ENCODE peak calls at places on chromosomes 4 and X, in ten cellular contexts. W, Z, S, T, D, G, H, F, E and P are unnamed samples.

GRCh38 chr4:107279729-107280128 is 243.6 kb upstream of the DKK2 start:
- DNase-seq in H (peak), W (peak), F (no peak), T (no peak), S (no peak), G (peak), E (peak), Z (no peak), D (no peak), P (no peak)

GRCh38 chrX:96407043-96407442 is 277.6 kb upstream of the DIAPH2 start:
- DNase-seq in H (peak), F (peak), Z (peak), S (no peak), T (peak), W (peak), E (peak), D (peak), G (peak), P (no peak)

GRCh38 chr4:99636422-99636821 is 21.2 kb downstream of the C4orf54 start:
- DNase-seq in H (no peak), Z (no peak), S (no peak), F (no peak), D (no peak), G (no peak), E (no peak), T (no peak), W (no peak), P (no peak)

GRCh38 chr4:41369680-41370079 is 113.0 kb downstream of the UCHL1 start:
- DNase-seq in T (peak), D (peak), G (no peak), W (no peak), S (peak), F (peak), H (no peak), Z (no peak), E (no peak), P (no peak)

GRCh38 chr4:92262371-92262770 is 41.4 kb upstream of the GRID2 start:
- DNase-seq in F (no peak), T (no peak), S (no peak), G (no peak), D (no peak), E (no peak), H (no peak), W (no peak), Z (no peak), P (no peak)

GRCh38 chr4:168451744-168452394 is 28.4 kb downstream of the DDX60L start:
- DNase-seq in W (peak), E (peak), Z (no peak), T (no peak), D (no peak), F (no peak), G (peak), S (no peak), H (peak), P (no peak)

GRCh38 chr4:72568959-72569718 is at the start of gene ADAMTS3:
- DNase-seq in T (peak), Z (peak), G (no peak), H (peak), D (peak), W (peak), S (peak), F (peak), E (peak), P (no peak)

GRCh38 chrX:52577464-52578173 is 60.8 kb upstream of the XAGE1B start:
- DNase-seq in G (no peak), T (no peak), F (no peak), E (no peak), D (no peak), Z (peak), H (no peak), W (no peak), S (no peak), P (no peak)

GRCh38 chr4:15691346-15692140 is 9.9 kb downstream of the FAM200B start:
- DNase-seq in S (no peak), G (peak), H (peak), Z (no peak), E (peak), D (no peak), W (peak), T (no peak), F (no peak), P (no peak)
- H3K4me3 ChIP-seq in S (no peak), G (no peak), H (no peak), Z (no peak), E (no peak), D (no peak), W (no peak), T (no peak), F (no peak), P (no peak)

GRCh38 chr4:37976991-37977470 is 16.8 kb downstream of the PTTG2 start:
- DNase-seq in H (peak), S (peak), D (peak), Z (peak), G (no peak), T (peak), E (peak), F (peak), W (peak), P (no peak)
- TF ChIP-seq CTCF in H (no peak), S (peak), D (peak), Z (no peak), G (no peak), T (no peak), E (no peak), F (no peak), W (no peak), P (peak)

GRCh38 chr4:112311516-112311915 is 14.3 kb downstream of the ALPK1 start:
- DNase-seq in T (no peak), D (no peak), Z (no peak), H (no peak), S (no peak), G (no peak), W (no peak), E (no peak), F (no peak), P (no peak)

GRCh38 chr4:112315446-112315845 is 18.3 kb downstream of the ALPK1 start:
- DNase-seq in T (no peak), S (no peak), G (no peak), E (no peak), W (no peak), H (no peak), Z (no peak), D (no peak), F (no peak), P (no peak)

GRCh38 chr4:112316333-112316732 is 19.2 kb downstream of the ALPK1 start:
- DNase-seq in W (no peak), G (no peak), D (no peak), H (no peak), F (no peak), T (no peak), E (no peak), Z (no peak), S (no peak), P (no peak)

GRCh38 chr4:112318239-112319142 is 21.3 kb downstream of the ALPK1 start:
- DNase-seq in S (no peak), E (no peak), D (no peak), H (no peak), G (no peak), F (no peak), W (no peak), Z (no peak), T (no peak), P (no peak)

DNA sequence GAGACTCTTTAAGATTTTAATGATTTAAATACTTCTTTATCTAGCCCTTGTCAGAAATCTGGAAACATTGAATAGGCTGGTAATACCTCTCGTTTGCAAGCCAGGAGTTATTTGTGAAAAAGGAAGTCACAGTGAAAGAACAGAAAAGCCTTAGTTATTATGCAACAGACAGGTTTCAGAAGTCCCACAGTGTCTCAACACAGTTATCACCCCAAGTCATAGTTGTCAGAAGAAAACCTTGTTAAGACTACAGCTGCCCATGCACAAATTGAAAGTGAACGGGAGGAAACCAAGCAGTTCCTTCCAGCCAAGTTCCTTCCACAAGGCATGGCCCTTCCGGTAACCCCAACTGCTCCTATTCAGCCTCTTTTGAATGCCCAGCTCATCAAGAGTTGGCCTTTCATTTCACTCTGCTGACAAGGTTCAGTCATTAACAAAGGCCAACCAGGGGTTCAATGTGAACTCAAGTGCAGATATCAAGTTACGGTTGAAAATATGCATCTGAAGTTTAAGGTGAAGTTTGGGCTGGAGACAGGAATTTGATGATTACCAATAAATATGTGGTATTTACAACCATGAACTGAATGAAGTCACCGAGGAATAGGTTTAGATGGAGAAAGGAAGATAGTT is 15.6 kb downstream of the ALPK1 start:
- DNase-seq in W (no peak), G (no peak), H (no peak), T (no peak), Z (no peak), D (no peak), E (no peak), F (no peak), S (no peak), P (no peak)
- H3K4me3 ChIP-seq in W (no peak), G (no peak), H (no peak), T (no peak), Z (no peak), D (no peak), E (no peak), F (no peak), S (no peak), P (no peak)

GRCh38 chr4:24032371-24032989 is 142.6 kb upstream of the PPARGC1A start:
- DNase-seq in S (no peak), Z (no peak), D (no peak), T (no peak), F (no peak), H (peak), E (peak), W (no peak), G (no peak), P (no peak)
- TF ChIP-seq CTCF in S (no peak), Z (peak), D (peak), T (peak), F (peak), H (peak), E (peak), W (no peak), G (peak), P (no peak)

GRCh38 chr4:153222790-153223417 is 18.7 kb downstream of the TRIM2 start:
- DNase-seq in S (peak), F (peak), H (peak), Z (peak), E (peak), G (no peak), D (peak), W (peak), T (peak), P (no peak)

GRCh38 chr4:153223418-153223792 is 19.2 kb downstream of the TRIM2 start:
- DNase-seq in W (no peak), F (no peak), G (no peak), T (no peak), S (no peak), D (no peak), H (peak), Z (no peak), E (no peak), P (no peak)

GRCh38 chr4:153224474-153224873 is 20.2 kb downstream of the TRIM2 start:
- DNase-seq in F (no peak), S (no peak), T (no peak), H (no peak), Z (no peak), D (no peak), W (no peak), G (no peak), E (no peak), P (no peak)

GRCh38 chr4:153222162-153222789 is 18.0 kb downstream of the TRIM2 start:
- DNase-seq in D (peak), F (peak), W (peak), G (peak), S (peak), E (peak), Z (peak), H (peak), T (peak), P (peak)

GRCh38 chr4:153223935-153224334 is 19.7 kb downstream of the TRIM2 start:
- DNase-seq in Z (no peak), F (no peak), E (peak), S (no peak), G (no peak), W (peak), D (no peak), T (no peak), H (no peak), P (no peak)
- H3K4me3 ChIP-seq in Z (peak), F (peak), E (peak), S (peak), G (no peak), W (peak), D (peak), T (peak), H (peak), P (peak)

DNA sequence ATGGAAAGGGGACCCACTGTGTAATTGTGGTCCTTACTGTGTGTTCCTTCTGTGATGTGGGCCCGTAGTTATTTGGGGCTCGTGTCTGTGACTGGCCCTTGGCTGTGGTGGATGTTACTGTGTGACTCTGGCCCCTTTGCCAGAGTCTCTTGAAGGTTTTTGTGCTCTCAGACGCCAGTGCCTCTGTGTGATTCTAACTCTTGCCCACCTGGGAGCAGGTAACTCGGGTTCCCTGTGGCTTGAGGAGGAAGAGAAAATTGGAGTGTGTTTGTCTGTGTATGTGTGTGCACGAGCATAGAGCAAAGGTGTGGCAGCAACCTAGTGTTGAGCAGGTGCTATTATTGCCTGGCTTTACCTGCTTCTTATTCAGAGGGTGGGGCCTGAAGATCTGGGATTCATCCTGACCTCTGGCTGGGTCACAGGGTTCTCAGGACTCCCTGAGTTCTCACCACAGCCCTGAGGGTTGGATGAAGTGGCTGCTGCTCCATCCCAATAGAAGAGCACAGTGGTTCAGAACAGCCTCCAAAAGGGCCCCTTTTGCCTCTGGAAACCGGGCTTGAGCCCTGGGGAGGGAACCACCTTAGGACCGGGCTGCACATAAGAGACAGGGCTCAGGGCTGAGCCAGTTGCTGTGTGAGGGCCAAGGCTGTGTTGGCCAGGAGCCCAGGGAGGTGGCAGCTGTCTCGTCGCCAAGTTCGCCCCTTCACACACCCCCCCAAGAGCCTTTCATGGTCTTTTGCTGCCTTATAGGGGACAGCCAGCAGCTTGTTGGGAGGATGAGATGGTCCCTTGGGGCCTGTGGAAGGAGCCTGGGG is 1.3 kb downstream of the RBM10 start:
- DNase-seq in E (no peak), S (no peak), H (no peak), D (no peak), G (no peak), F (no peak), T (no peak), Z (no peak), W (no peak), P (no peak)
- TF ChIP-seq CTCF in E (no peak), S (no peak), H (no peak), D (no peak), G (no peak), F (no peak), T (no peak), Z (peak), W (no peak), P (no peak)